ENCODE peak calls at places on chromosome 10, in six cellular contexts. C, D, B, J, O and S are unnamed samples.

GRCh38 chr10:116740971-116741370 is 1.4 kb downstream of the HSPA12A start:
- DNase-seq in B (no peak), O (no peak), J (no peak), C (no peak), D (no peak), S (no peak)

GRCh38 chr10:75726522-75727493 is 295.4 kb downstream of the LRMDA start:
- DNase-seq in D (no peak), O (no peak), B (no peak), C (no peak), J (no peak), S (no peak)

GRCh38 chr10:53477313-53477675 is 704.7 kb upstream of the MBL2 start:
- DNase-seq in D (no peak), J (no peak), B (no peak), C (no peak), O (no peak), S (no peak)

GRCh38 chr10:35874326-35875070 is 232.4 kb upstream of the FZD8 start:
- DNase-seq in J (no peak), D (no peak), B (no peak), C (no peak), O (no peak), S (no peak)

GRCh38 chr10:89665302-89665701 is 20.3 kb upstream of the PANK1 start:
- DNase-seq in J (no peak), D (no peak), O (no peak), C (no peak), B (no peak), S (no peak)

GRCh38 chr10:71964669-71965515 is 697 bp downstream of the CHST3 start:
- DNase-seq in J (peak; percentile 76), O (no peak), C (peak; percentile 65), D (peak; percentile 43), B (no peak), S (peak; percentile 88)

GRCh38 chr10:20624642-20625041 is 272.5 kb downstream of the NEBL start:
- DNase-seq in B (no peak), C (peak; percentile 17), D (no peak), J (no peak), O (no peak), S (peak; percentile 69)

GRCh38 chr10:101097881-101098280 is 33.2 kb upstream of the TLX1 start:
- DNase-seq in O (no peak), B (no peak), D (no peak), J (peak; percentile 71), C (no peak), S (no peak)

GRCh38 chr10:99331207-99331803 is 2.1 kb downstream of the CNNM1 start:
- DNase-seq in J (peak; percentile 51), D (no peak), O (no peak), C (no peak), B (no peak), S (no peak)

GRCh38 chr10:99689461-99689860 is 30.2 kb downstream of the ENTPD7 start:
- DNase-seq in D (no peak), J (no peak), B (no peak), C (no peak), O (no peak), S (no peak)

GRCh38 chr10:104678658-104679057 is 37.6 kb downstream of the SORCS3 start:
- DNase-seq in B (no peak), J (no peak), O (no peak), D (no peak), C (no peak), S (no peak)

GRCh38 chr10:71597821-71598498 is 121.6 kb downstream of the C10orf105 start:
- DNase-seq in C (peak; percentile 32), O (no peak), D (no peak), J (no peak), B (no peak), S (peak; percentile 78)

GRCh38 chr10:128576916-128577670 is 450.9 kb upstream of the MKI67 start:
- DNase-seq in D (no peak), J (no peak), O (no peak), B (peak; percentile 29), C (no peak), S (no peak)

GRCh38 chr10:68594405-68594804 is 34.3 kb downstream of the TET1 start:
- DNase-seq in C (peak; percentile 24), B (peak; percentile 50), J (no peak), O (no peak), D (peak; percentile 55), S (no peak)

GRCh38 chr10:71213127-71213616 is 802 bp downstream of the UNC5B start:
- DNase-seq in B (peak; percentile 36), D (peak; percentile 63), C (peak; percentile 55), O (peak; percentile 67), J (peak; percentile 85), S (peak; percentile 67)

GRCh38 chr10:116655573-116655972 is 34.8 kb downstream of the PNLIPRP2 start:
- DNase-seq in C (no peak), B (no peak), O (no peak), D (no peak), J (no peak), S (peak; percentile 28)

GRCh38 chr10:1561731-1562337 is 175.5 kb downstream of the ADARB2 start:
- DNase-seq in B (no peak), O (no peak), C (no peak), D (no peak), J (no peak), S (no peak)

DNA sequence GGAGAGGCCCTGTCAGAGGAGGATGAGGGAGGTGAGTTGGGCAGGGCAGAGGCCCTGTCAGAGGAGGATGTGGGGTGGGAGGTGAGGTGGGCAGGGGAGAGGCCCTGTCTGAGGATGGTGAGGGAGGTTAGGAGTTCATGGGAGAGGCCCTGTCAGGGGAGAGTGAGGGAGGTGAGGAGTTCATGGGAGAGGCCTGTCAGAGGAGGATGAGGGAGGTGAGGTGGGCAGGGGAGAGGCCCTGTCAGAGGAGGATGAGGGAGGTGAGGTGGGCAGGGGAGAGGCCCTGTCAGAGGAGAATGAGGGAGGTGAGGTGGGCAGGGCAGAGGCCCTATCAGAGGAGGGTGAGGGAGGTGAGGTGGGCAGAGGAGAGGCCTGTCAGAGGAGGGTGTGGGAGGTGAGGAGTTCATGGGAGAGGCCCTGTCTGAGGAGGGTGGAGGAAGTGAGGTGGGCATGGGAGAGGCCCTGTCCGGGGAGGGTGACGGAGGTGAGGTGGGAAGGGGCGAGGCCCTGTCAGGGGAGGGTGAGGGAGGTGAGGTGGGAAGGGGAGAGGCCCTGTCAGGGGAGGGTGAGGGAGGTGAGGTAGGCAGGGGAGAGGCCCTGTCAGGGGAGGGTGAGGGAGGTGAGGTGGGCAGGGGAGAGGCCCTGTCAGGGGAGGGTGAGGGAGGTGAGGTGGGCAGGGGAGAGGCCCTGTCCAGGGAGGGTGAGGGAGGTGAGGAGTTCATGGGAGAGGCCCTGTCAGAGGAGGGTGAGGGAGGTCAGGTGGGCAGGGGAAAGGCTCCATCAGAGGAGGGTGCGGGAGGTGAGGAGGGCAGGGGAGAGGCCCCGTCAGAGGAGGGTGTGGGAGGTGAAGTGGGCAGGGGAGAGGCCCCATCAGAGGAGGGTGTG is 73.7 kb downstream of the INPP5A start:
- DNase-seq in O (no peak), C (no peak), D (no peak), J (no peak), B (no peak), S (no peak)
- H3K27ac ChIP-seq in O (no peak overlapping the region), C (no peak overlapping the region), D (no peak overlapping the region), J (no peak overlapping the region), B (no peak overlapping the region), S (no peak overlapping the region)

DNA sequence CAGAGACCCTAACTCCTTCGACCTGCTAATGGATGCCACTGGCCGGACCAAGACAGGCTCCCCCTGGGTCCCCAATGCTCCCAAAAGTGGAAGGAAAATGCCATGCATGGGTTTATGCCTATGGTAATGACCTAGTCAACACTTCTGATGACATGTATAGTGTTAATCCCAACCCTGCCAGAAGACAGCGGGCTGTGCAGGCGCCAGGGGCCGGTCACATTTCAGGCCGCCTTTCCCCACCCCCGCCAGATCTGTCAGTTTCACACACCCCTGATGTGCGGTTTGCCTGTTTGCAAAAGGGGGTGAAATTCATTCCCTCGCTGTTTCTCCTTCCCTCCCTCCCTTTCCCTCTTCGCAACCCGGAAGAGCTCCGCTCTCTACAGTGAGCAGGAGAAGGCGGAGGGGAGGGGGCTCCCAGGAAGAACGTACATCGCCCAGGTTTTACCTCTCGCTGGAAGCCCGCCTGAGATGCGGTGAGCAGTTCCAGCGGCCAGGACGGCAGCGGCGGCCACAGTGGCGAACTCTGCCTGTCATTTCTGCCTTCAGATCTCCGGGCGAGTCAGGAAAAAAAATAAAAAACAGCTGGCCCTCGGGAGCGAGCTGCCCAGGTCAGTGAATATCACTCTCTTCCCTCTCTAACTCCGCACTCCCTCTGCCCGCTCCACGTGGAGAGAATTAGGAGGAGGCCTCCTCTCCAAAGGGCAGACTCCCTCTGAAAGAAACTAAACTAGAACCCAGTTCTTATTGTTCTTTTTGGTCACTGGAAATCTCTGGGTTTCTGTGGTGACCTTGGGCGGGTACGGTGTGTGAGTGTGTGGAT is 9.4 kb upstream of the GATA3 start:
- DNase-seq in B (no peak), J (peak; percentile 82), O (no peak), C (no peak), D (peak; percentile 55), S (no peak)
- H3K4me1 ChIP-seq in B (no peaks in the 10 kb centered on the region), J (peaks cover 20% of the 10 kb centered on the region), O (peaks cover 36% of the 10 kb centered on the region), C (peaks cover 55% of the 10 kb centered on the region), D (no peaks in the 10 kb centered on the region), S (no peaks in the 10 kb centered on the region)

GRCh38 chr10:103618575-103619423 is 125.3 kb downstream of the NEURL1 start:
- DNase-seq in B (no peak), J (no peak), O (peak; percentile 33), C (peak; percentile 67), D (no peak), S (peak; percentile 85)
- H3K4me3 ChIP-seq in B (no peak overlapping the region), J (no peak overlapping the region), O (no peak overlapping the region), C (no peak overlapping the region), D (no peak overlapping the region), S (no peak overlapping the region)

GRCh38 chr10:119177708-119178370 is 773 bp downstream of the PRDX3 start:
- DNase-seq in O (no peak), C (no peak), J (no peak), B (no peak), D (no peak), S (no peak)
- H3K27ac ChIP-seq in O (peak overlapping the region; percentile 90), C (peak overlapping the region; percentile 96), J (peak overlapping the region; percentile 76), B (peak overlapping the region; percentile 81), D (peak overlapping the region; percentile 52), S (peak overlapping the region; percentile 95)

GRCh38 chr10:91357497-91357896 is 52.6 kb upstream of the HECTD2 start:
- DNase-seq in B (no peak), O (no peak), J (no peak), C (no peak), D (no peak), S (no peak)

GRCh38 chr10:91354686-91355085 is 55.5 kb upstream of the HECTD2 start:
- DNase-seq in D (no peak), C (no peak), B (no peak), O (no peak), J (no peak), S (no peak)

DNA sequence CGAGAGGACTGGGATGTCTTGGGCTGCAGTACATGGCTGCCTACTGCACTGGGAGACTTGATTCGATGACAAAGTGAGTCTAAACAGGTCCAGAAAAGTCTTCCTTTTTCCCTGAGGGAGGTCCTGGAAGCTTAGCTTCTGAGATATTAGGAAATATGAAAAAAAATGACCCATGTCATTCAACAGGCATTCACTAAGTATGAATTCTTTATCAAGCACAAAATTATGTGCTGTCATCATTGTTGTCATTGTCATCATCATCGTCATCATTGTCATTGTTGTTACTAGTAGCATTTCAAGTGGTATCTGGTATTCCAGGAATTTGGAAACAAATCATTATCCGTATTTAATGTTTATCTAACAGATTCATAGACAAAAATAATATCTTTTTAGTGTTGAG is 49.7 kb upstream of the HECTD2 start:
- DNase-seq in D (no peak), J (no peak), B (no peak), C (no peak), O (no peak), S (no peak)
- H3K4me1 ChIP-seq in D (no peaks in the 10 kb centered on the region), J (no peaks in the 10 kb centered on the region), B (no peaks in the 10 kb centered on the region), C (no peaks in the 10 kb centered on the region), O (no peaks in the 10 kb centered on the region), S (no peaks in the 10 kb centered on the region)

GRCh38 chr10:34789993-34790506 is 25.0 kb downstream of the PARD3 start:
- DNase-seq in B (no peak), O (peak; percentile 42), D (no peak), J (no peak), C (no peak), S (no peak)
- H3K4me3 ChIP-seq in B (no peak overlapping the region), O (no peak overlapping the region), D (no peak overlapping the region), J (no peak overlapping the region), C (no peak overlapping the region), S (no peak overlapping the region)

GRCh38 chr10:70068925-70069324 is 16.3 kb downstream of the MACROH2A2 start:
- DNase-seq in B (no peak), C (no peak), D (no peak), J (no peak), O (no peak), S (no peak)
- H3K27ac ChIP-seq in B (no peak overlapping the region), C (no peak overlapping the region), D (no peak overlapping the region), J (no peak overlapping the region), O (no peak overlapping the region), S (no peak overlapping the region)